ENCODE peak calls at places on chromosome 10, in four cellular contexts. A, L, W and N are unnamed samples.

GRCh38 chr10:128599538-128599937 is 473.3 kb upstream of the MKI67 start:
- DNase-seq in A (no peak), L (no peak), W (no peak), N (no peak)

GRCh38 chr10:86292462-86293322 is 73.9 kb downstream of the GRID1 start:
- DNase-seq in A (no peak), L (no peak), W (no peak), N (no peak)

GRCh38 chr10:85612378-85612775 is 754.2 kb downstream of the GRID1 start:
- DNase-seq in A (no peak), L (no peak), W (no peak), N (peak)

GRCh38 chr10:89281606-89282395 is 20.0 kb upstream of the IFIT2 start:
- DNase-seq in A (no peak), L (no peak), W (no peak), N (no peak)

GRCh38 chr10:72316748-72317435 is 37.8 kb downstream of the DNAJB12 start:
- DNase-seq in A (no peak), L (no peak), W (no peak), N (no peak)

GRCh38 chr10:115129752-115130151 is 36.6 kb downstream of the ATRNL1 start:
- DNase-seq in A (no peak), L (peak), W (no peak), N (no peak)

GRCh38 chr10:9254353-9254752 is 1199.9 kb downstream of the GATA3 start:
- DNase-seq in A (no peak), L (no peak), W (no peak), N (no peak)

GRCh38 chr10:103013398-103013797 is 95.3 kb downstream of the CNNM2 start:
- DNase-seq in A (no peak), L (no peak), W (no peak), N (no peak)

GRCh38 chr10:43264324-43264986 is 2.4 kb downstream of the RASGEF1A start:
- DNase-seq in A (no peak), L (no peak), W (no peak), N (no peak)

GRCh38 chr10:15642095-15642494 is 77.6 kb downstream of the ITGA8 start:
- DNase-seq in A (no peak), L (no peak), W (no peak), N (no peak)

GRCh38 chr10:659710-660141 is 29.7 kb downstream of the DIP2C start:
- DNase-seq in A (no peak), L (no peak), W (no peak), N (no peak)

GRCh38 chr10:54843932-54844331 is 42.9 kb upstream of the PCDH15 start:
- DNase-seq in A (no peak), L (no peak), W (no peak), N (no peak)

GRCh38 chr10:11097686-11098085 is 80.0 kb downstream of the CELF2 start:
- DNase-seq in A (no peak), L (no peak), W (no peak), N (peak)

GRCh38 chr10:109746861-109747260 is 176.4 kb downstream of the XPNPEP1 start:
- DNase-seq in A (no peak), L (no peak), W (no peak), N (no peak)

GRCh38 chr10:45811075-45811474 is 36.2 kb downstream of the AGAP4 start:
- DNase-seq in A (no peak), L (no peak), W (no peak), N (no peak)

GRCh38 chr10:79401015-79401921 is 44.2 kb downstream of the ZCCHC24 start:
- DNase-seq in A (no peak), L (no peak), W (no peak), N (no peak)

GRCh38 chr10:114304566-114305421 is 65.7 kb downstream of the VWA2 start:
- DNase-seq in A (peak), L (peak), W (no peak), N (no peak)

GRCh38 chr10:59255463-59255862 is 79.0 kb downstream of the PHYHIPL start:
- DNase-seq in A (no peak), L (no peak), W (no peak), N (no peak)

GRCh38 chr10:71708301-71708703 is 11.3 kb downstream of the C10orf105 start:
- DNase-seq in A (peak), L (peak), W (peak), N (no peak)

GRCh38 chr10:96513686-96514551 is at the start of gene TLL2:
- DNase-seq in A (peak), L (peak), W (peak), N (no peak)

GRCh38 chr10:73910401-73910763 is 550 bp upstream of the PLAU start:
- DNase-seq in A (no peak), L (no peak), W (no peak), N (no peak)

GRCh38 chr10:116274141-116274861 is 1.3 kb upstream of the GFRA1 start:
- DNase-seq in A (peak), L (peak), W (no peak), N (no peak)

GRCh38 chr10:70774810-70775678 is 10.1 kb downstream of the TBATA start:
- DNase-seq in A (no peak), L (no peak), W (no peak), N (no peak)

GRCh38 chr10:52999258-52999657 is 226.7 kb upstream of the MBL2 start:
- DNase-seq in A (no peak), L (no peak), W (no peak), N (no peak)

GRCh38 chr10:93678805-93679587 is 23.4 kb downstream of the FRA10AC1 start:
- DNase-seq in A (no peak), L (no peak), W (no peak), N (no peak)

GRCh38 chr10:13820591-13821377 is 234.0 kb downstream of the PRPF18 start:
- DNase-seq in A (no peak), L (no peak), W (no peak), N (no peak)
- TF ChIP-seq CREB1 in A (no peak), L (no peak), W (no peak), N (no peak)

DNA sequence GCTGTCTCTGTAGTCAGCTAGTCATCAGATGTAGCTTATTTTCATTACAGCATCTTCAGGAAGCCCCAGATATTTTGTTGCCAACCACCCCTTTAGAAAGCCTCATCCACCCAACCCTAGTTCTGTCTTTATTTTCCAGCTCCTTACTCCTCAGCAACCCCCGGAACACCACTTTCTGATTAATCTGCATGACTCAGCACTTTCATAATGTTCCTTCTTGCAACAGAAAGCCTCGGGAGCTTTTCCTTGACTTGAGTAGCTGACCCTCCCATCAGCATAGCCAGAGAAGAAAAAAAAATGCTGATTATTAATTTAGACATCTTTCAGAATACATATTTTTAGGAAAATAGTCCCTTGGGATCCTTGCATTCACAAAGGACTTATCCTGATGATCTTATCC is 244.0 kb upstream of the CXCL12 start:
- DNase-seq in A (no peak), L (peak), W (no peak), N (no peak)
- TF ChIP-seq CREB1 in A (no peak), L (no peak), W (no peak), N (no peak)

GRCh38 chr10:80506836-80507483 is 30.7 kb upstream of the SH2D4B start:
- DNase-seq in A (no peak), L (no peak), W (no peak), N (no peak)

GRCh38 chr10:80503584-80504157 is 34.0 kb upstream of the SH2D4B start:
- DNase-seq in A (no peak), L (peak), W (no peak), N (no peak)

GRCh38 chr10:80506189-80506575 is 31.5 kb upstream of the SH2D4B start:
- DNase-seq in A (no peak), L (no peak), W (no peak), N (no peak)

GRCh38 chr10:80504158-80504811 is 33.4 kb upstream of the SH2D4B start:
- DNase-seq in A (no peak), L (no peak), W (no peak), N (no peak)

GRCh38 chr10:80504897-80505465 is 32.7 kb upstream of the SH2D4B start:
- DNase-seq in A (no peak), L (no peak), W (no peak), N (no peak)
- TF ChIP-seq CREB1 in A (no peak), L (no peak), W (no peak), N (no peak)

GRCh38 chr10:117661316-117661715 is 118.8 kb downstream of the EMX2 start:
- DNase-seq in A (no peak), L (no peak), W (no peak), N (no peak)
- TF ChIP-seq CREB1 in A (no peak), L (no peak), W (no peak), N (no peak)

GRCh38 chr10:17273403-17273802 is 45.4 kb downstream of the VIM start:
- DNase-seq in A (no peak), L (no peak), W (no peak), N (no peak)
- TF ChIP-seq CREB1 in A (no peak), L (no peak), W (no peak), N (no peak)

GRCh38 chr10:63765126-63765525 is 243.9 kb downstream of the REEP3 start:
- DNase-seq in A (no peak), L (no peak), W (no peak), N (no peak)

GRCh38 chr10:63766766-63767505 is 245.7 kb downstream of the REEP3 start:
- DNase-seq in A (no peak), L (peak), W (no peak), N (no peak)

GRCh38 chr10:63760708-63761047 is 239.5 kb downstream of the REEP3 start:
- DNase-seq in A (no peak), L (no peak), W (no peak), N (no peak)

GRCh38 chr10:63761243-63761642 is 240.0 kb downstream of the REEP3 start:
- DNase-seq in A (no peak), L (peak), W (no peak), N (no peak)

DNA sequence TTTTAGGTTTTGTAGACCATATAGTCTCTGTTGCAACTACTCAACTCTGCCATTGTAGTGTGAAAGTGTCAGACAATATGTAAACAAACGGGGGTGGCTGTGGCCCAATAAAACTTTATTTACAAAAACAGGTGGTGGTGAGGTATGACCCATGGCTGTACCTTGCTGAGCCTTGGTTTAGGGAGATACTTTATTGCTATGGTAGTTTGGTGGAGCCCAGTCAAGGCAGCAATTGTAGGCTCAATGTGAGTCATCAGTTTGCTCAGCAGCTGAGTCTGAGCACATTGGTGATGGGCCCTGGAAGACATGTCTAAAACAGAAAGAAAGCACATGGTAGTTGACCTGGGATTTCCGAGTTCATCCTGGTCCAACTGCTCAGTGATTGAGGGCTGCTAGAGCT is 242.5 kb downstream of the REEP3 start:
- DNase-seq in A (no peak), L (no peak), W (no peak), N (no peak)
- TF ChIP-seq CREB1 in A (no peak), L (no peak), W (no peak), N (no peak)

GRCh38 chr10:17789396-17789795 is 19.8 kb upstream of the MRC1 start:
- DNase-seq in A (no peak), L (no peak), W (no peak), N (no peak)

GRCh38 chr10:17788646-17789045 is 20.5 kb upstream of the MRC1 start:
- DNase-seq in A (no peak), L (no peak), W (no peak), N (no peak)

GRCh38 chr10:17784701-17785100 is 24.4 kb upstream of the MRC1 start:
- DNase-seq in A (no peak), L (no peak), W (no peak), N (no peak)

GRCh38 chr10:17785276-17785935 is 23.7 kb upstream of the MRC1 start:
- DNase-seq in A (no peak), L (no peak), W (no peak), N (no peak)

DNA sequence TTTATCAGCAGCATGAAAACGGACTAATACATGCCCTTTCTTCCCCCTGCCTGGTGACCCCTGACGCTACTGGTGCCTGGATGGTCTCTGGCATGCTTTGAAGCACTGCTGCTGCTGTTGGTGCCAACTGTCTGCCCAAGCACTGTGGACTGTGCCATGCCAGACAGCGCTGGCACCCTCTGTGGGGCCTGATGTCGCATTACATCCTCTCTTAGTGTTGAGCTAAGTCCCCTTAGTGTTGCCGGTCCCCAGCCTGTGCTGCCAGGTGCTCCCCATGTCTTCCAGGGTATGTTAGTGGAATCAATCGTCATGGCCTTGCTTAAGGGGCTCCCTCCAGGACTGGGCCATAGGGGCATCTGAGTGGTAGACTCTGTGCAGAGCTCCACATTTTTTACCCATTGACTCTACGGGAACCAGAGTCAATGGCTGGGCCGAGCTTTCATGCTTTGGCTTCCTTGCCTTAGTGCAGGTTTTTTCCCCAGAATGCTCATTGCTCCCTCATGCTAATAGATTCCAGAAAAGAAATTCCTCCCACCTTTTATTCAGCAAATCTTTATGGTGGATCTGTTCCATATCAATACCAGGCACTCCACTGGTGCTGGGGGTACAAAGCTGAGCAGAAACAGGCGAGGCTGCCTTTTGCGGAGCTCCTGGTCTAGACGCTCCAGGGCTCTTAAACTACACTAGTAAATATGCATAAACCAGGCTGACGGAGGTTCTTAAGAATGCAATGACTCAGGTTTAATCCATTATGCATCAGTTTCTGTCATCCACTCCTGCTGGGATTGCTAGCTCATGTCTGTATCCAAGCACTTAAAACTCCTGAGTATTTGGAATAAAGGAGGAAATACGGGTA is 21.8 kb upstream of the MRC1 start:
- DNase-seq in A (no peak), L (peak), W (peak), N (no peak)
- TF ChIP-seq CREB1 in A (no peak), L (no peak), W (no peak), N (no peak)

DNA sequence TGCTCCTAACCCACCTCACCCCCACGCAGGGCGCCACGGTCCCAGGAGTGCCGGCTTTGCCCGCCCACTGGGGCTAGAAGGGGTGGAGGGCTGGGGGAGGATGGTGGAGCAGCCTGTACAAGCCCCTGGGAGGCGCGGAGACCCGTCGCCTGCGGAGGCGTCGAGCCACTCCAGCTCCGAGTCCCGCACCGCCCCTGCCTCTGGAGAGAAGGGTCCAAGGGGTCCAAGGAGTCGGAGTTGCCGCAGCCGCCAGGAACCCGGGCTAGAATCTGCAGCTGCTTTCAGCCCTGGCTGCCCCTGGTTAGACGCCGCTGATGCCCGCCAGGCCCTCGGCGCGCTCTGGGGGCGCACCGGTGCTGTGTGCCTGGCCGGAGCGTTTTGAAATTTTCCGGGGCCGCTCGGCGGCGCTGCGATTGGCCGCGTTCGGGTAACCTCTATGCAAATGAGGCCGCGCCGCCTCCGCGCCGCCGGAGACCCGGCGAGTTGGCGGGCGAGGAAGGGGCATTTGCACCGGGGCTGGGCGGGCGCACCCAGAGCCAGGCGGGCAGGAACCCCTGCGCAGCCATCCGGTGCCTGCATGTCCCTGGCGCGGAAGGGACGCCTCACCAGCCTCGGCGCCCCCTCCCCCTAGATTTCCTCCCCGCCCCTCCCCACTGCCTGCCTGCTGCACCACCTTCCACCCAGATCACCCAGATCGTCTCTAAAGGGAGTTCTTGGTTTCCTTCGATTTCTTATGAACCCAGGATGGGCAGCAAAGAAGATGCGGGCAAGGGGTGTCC is at the start of gene HMX2:
- DNase-seq in A (peak), L (peak), W (no peak), N (no peak)
- TF ChIP-seq CREB1 in A (no peak), L (no peak), W (no peak), N (no peak)

GRCh38 chr10:33252324-33252723 is 82.1 kb downstream of the NRP1 start:
- DNase-seq in A (no peak), L (no peak), W (no peak), N (no peak)
- TF ChIP-seq CREB1 in A (no peak), L (no peak), W (no peak), N (no peak)